ENCODE peak calls at places on chromosomes 4 and X, in ten cellular contexts. One of them, this sample, is unnamed.

GRCh38 chr4:142818009-142818408 is 28.1 kb downstream of the INPP4B start:
- DNase-seq in left ventricle myocardium inferior: no peak
- DNase-seq in epithelial cell of esophagus: no peak
- DNase-seq in prostate gland: no peak
- DNase-seq in BE2C: no peak
- DNase-seq in tibial artery: no peak
- DNase-seq in heart left ventricle: no peak
- DNase-seq in aorta: no peak
- DNase-seq in psoas muscle: no peak
- DNase-seq in cardiac fibroblast: peak
- DNase-seq in this sample: no peak

GRCh38 chr4:27702710-27703431 is 842.2 kb downstream of the STIM2 start:
- DNase-seq in left ventricle myocardium inferior: no peak
- DNase-seq in psoas muscle: no peak
- DNase-seq in epithelial cell of esophagus: peak
- DNase-seq in BE2C: peak
- DNase-seq in aorta: no peak
- DNase-seq in cardiac fibroblast: no peak
- DNase-seq in prostate gland: no peak
- DNase-seq in tibial artery: no peak
- DNase-seq in heart left ventricle: no peak
- DNase-seq in this sample: no peak

GRCh38 chr4:41506071-41506470 is 31.9 kb upstream of the LIMCH1 start:
- DNase-seq in aorta: no peak
- DNase-seq in psoas muscle: no peak
- DNase-seq in heart left ventricle: no peak
- DNase-seq in tibial artery: no peak
- DNase-seq in prostate gland: no peak
- DNase-seq in epithelial cell of esophagus: peak
- DNase-seq in left ventricle myocardium inferior: no peak
- DNase-seq in BE2C: no peak
- DNase-seq in cardiac fibroblast: peak
- DNase-seq in this sample: no peak

GRCh38 chr4:1508161-1509160 is 102.2 kb upstream of the NKX1-1 start:
- DNase-seq in psoas muscle: no peak
- DNase-seq in tibial artery: peak
- DNase-seq in epithelial cell of esophagus: no peak
- DNase-seq in prostate gland: no peak
- DNase-seq in heart left ventricle: peak
- DNase-seq in aorta: no peak
- DNase-seq in cardiac fibroblast: no peak
- DNase-seq in left ventricle myocardium inferior: no peak
- DNase-seq in BE2C: peak
- DNase-seq in this sample: no peak

GRCh38 chrX:140510895-140511295 is 6.0 kb upstream of the SOX3 start:
- DNase-seq in prostate gland: no peak
- DNase-seq in heart left ventricle: no peak
- DNase-seq in left ventricle myocardium inferior: no peak
- DNase-seq in tibial artery: no peak
- DNase-seq in epithelial cell of esophagus: no peak
- DNase-seq in aorta: no peak
- DNase-seq in cardiac fibroblast: no peak
- DNase-seq in psoas muscle: no peak
- DNase-seq in BE2C: no peak
- DNase-seq in this sample: no peak

GRCh38 chr4:108959497-108959896 is 196.6 kb upstream of the ETNPPL start:
- DNase-seq in epithelial cell of esophagus: no peak
- DNase-seq in cardiac fibroblast: no peak
- DNase-seq in psoas muscle: no peak
- DNase-seq in aorta: no peak
- DNase-seq in heart left ventricle: no peak
- DNase-seq in tibial artery: no peak
- DNase-seq in BE2C: no peak
- DNase-seq in prostate gland: no peak
- DNase-seq in left ventricle myocardium inferior: no peak
- DNase-seq in this sample: no peak

GRCh38 chrX:45602151-45602550 is 401.5 kb upstream of the DIPK2B start:
- DNase-seq in BE2C: no peak
- DNase-seq in cardiac fibroblast: no peak
- DNase-seq in epithelial cell of esophagus: no peak
- DNase-seq in prostate gland: no peak
- DNase-seq in psoas muscle: no peak
- DNase-seq in left ventricle myocardium inferior: no peak
- DNase-seq in aorta: no peak
- DNase-seq in heart left ventricle: no peak
- DNase-seq in tibial artery: no peak
- DNase-seq in this sample: no peak

GRCh38 chr4:92198711-92199110 is 105.1 kb upstream of the GRID2 start:
- DNase-seq in cardiac fibroblast: peak
- DNase-seq in left ventricle myocardium inferior: no peak
- DNase-seq in BE2C: no peak
- DNase-seq in epithelial cell of esophagus: peak
- DNase-seq in prostate gland: no peak
- DNase-seq in psoas muscle: no peak
- DNase-seq in heart left ventricle: no peak
- DNase-seq in tibial artery: no peak
- DNase-seq in aorta: no peak
- DNase-seq in this sample: no peak

GRCh38 chrX:110167952-110168451 is 149.9 kb downstream of the AMMECR1 start:
- DNase-seq in prostate gland: no peak
- DNase-seq in psoas muscle: no peak
- DNase-seq in epithelial cell of esophagus: peak
- DNase-seq in left ventricle myocardium inferior: no peak
- DNase-seq in cardiac fibroblast: no peak
- DNase-seq in tibial artery: no peak
- DNase-seq in BE2C: peak
- DNase-seq in aorta: no peak
- DNase-seq in heart left ventricle: no peak
- DNase-seq in this sample: no peak

GRCh38 chr4:174154455-174154854 is 129.0 kb downstream of the FBXO8 start:
- DNase-seq in tibial artery: no peak
- DNase-seq in psoas muscle: no peak
- DNase-seq in aorta: no peak
- DNase-seq in left ventricle myocardium inferior: no peak
- DNase-seq in BE2C: peak
- DNase-seq in cardiac fibroblast: peak
- DNase-seq in prostate gland: no peak
- DNase-seq in epithelial cell of esophagus: peak
- DNase-seq in heart left ventricle: peak
- DNase-seq in this sample: peak

GRCh38 chrX:12162420-12162819 is 24.1 kb downstream of the FRMPD4 start:
- DNase-seq in cardiac fibroblast: no peak
- DNase-seq in prostate gland: no peak
- DNase-seq in tibial artery: no peak
- DNase-seq in heart left ventricle: no peak
- DNase-seq in epithelial cell of esophagus: no peak
- DNase-seq in aorta: no peak
- DNase-seq in left ventricle myocardium inferior: no peak
- DNase-seq in BE2C: no peak
- DNase-seq in psoas muscle: no peak
- DNase-seq in this sample: no peak

GRCh38 chrX:152428596-152428995 is 22.5 kb downstream of the GABRA3 start:
- DNase-seq in psoas muscle: no peak
- DNase-seq in BE2C: no peak
- DNase-seq in tibial artery: no peak
- DNase-seq in prostate gland: no peak
- DNase-seq in cardiac fibroblast: no peak
- DNase-seq in epithelial cell of esophagus: no peak
- DNase-seq in heart left ventricle: no peak
- DNase-seq in left ventricle myocardium inferior: no peak
- DNase-seq in aorta: no peak
- DNase-seq in this sample: no peak

GRCh38 chr4:153618831-153619230 is 65.2 kb upstream of the TLR2 start:
- DNase-seq in epithelial cell of esophagus: peak
- DNase-seq in heart left ventricle: no peak
- DNase-seq in BE2C: no peak
- DNase-seq in left ventricle myocardium inferior: no peak
- DNase-seq in prostate gland: no peak
- DNase-seq in tibial artery: no peak
- DNase-seq in aorta: no peak
- DNase-seq in psoas muscle: no peak
- DNase-seq in cardiac fibroblast: no peak
- DNase-seq in this sample: no peak

GRCh38 chr4:83855044-83855443 is 319.1 kb downstream of the GPAT3 start:
- DNase-seq in heart left ventricle: no peak
- DNase-seq in prostate gland: no peak
- DNase-seq in psoas muscle: no peak
- DNase-seq in cardiac fibroblast: peak
- DNase-seq in epithelial cell of esophagus: peak
- DNase-seq in BE2C: no peak
- DNase-seq in aorta: no peak
- DNase-seq in tibial artery: no peak
- DNase-seq in left ventricle myocardium inferior: no peak
- DNase-seq in this sample: no peak

GRCh38 chr4:30537462-30537861 is 182.7 kb upstream of the PCDH7 start:
- DNase-seq in tibial artery: no peak
- DNase-seq in BE2C: no peak
- DNase-seq in left ventricle myocardium inferior: no peak
- DNase-seq in epithelial cell of esophagus: peak
- DNase-seq in heart left ventricle: no peak
- DNase-seq in psoas muscle: no peak
- DNase-seq in prostate gland: no peak
- DNase-seq in aorta: no peak
- DNase-seq in cardiac fibroblast: peak
- DNase-seq in this sample: no peak

GRCh38 chrX:118861338-118861737 is 37.7 kb downstream of the ZCCHC12 start:
- DNase-seq in aorta: no peak
- DNase-seq in left ventricle myocardium inferior: no peak
- DNase-seq in cardiac fibroblast: no peak
- DNase-seq in tibial artery: no peak
- DNase-seq in epithelial cell of esophagus: no peak
- DNase-seq in heart left ventricle: no peak
- DNase-seq in prostate gland: no peak
- DNase-seq in psoas muscle: no peak
- DNase-seq in BE2C: no peak
- DNase-seq in this sample: no peak

GRCh38 chr4:5044341-5044740 is 6.9 kb upstream of the STK32B start:
- DNase-seq in left ventricle myocardium inferior: no peak
- DNase-seq in prostate gland: no peak
- DNase-seq in cardiac fibroblast: no peak
- DNase-seq in epithelial cell of esophagus: peak
- DNase-seq in tibial artery: no peak
- DNase-seq in aorta: no peak
- DNase-seq in heart left ventricle: no peak
- DNase-seq in BE2C: no peak
- DNase-seq in psoas muscle: no peak
- DNase-seq in this sample: peak

DNA sequence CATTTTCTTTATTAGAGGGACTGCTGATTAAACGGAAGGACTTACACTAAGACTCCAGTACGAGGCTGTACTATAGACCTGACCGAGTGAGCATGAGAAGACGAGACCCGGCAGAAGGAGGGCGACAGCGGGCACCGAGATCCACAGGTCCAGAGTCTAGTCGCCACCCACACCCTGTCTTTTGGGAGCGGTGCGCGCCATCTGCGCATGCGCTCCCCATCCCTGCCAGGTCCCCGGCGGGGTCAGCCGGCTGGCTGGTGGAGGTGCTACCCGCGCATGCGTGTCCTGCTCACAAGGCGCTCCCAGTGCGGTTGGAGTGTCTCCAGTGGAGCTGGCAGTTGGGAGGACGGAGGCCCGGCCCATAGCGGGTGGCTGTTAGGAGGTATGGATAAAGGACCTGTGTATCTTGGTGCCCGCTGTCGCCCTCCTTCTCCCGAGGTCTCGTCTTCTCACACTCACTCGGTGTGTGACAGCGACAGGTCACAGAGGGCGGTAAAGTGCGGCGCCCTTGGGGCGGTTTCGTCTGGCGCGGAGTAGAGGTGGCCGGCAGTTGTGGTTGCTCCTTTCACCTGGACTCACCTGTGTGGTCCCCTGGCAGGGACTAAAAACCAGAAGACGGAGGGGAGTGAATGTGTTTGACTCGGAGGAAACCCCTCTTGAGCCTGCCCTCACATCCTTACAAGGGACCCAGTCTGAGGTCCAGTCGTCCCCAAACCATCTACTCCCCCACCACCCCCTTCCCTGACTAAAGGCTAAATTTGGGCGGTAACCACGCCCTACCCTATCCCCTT is 7.6 kb upstream of the HSD17B10 start:
- DNase-seq in BE2C: peak
- DNase-seq in psoas muscle: peak
- DNase-seq in tibial artery: peak
- DNase-seq in prostate gland: peak
- DNase-seq in heart left ventricle: peak
- DNase-seq in left ventricle myocardium inferior: peak
- DNase-seq in cardiac fibroblast: peak
- DNase-seq in epithelial cell of esophagus: peak
- DNase-seq in aorta: peak
- DNase-seq in this sample: peak
- H3K4me3 ChIP-seq in BE2C: peak
- H3K4me3 ChIP-seq in psoas muscle: peak
- H3K4me3 ChIP-seq in tibial artery: peak
- H3K4me3 ChIP-seq in prostate gland: peak
- H3K4me3 ChIP-seq in heart left ventricle: peak
- H3K4me3 ChIP-seq in left ventricle myocardium inferior: peak
- H3K4me3 ChIP-seq in cardiac fibroblast: peak
- H3K4me3 ChIP-seq in epithelial cell of esophagus: peak
- H3K4me3 ChIP-seq in aorta: no peak
- H3K4me3 ChIP-seq in this sample: peak

GRCh38 chr4:163666335-163666888 is 171.9 kb downstream of the TMA16 start:
- DNase-seq in left ventricle myocardium inferior: no peak
- DNase-seq in epithelial cell of esophagus: no peak
- DNase-seq in heart left ventricle: no peak
- DNase-seq in BE2C: no peak
- DNase-seq in cardiac fibroblast: no peak
- DNase-seq in aorta: no peak
- DNase-seq in tibial artery: no peak
- DNase-seq in prostate gland: no peak
- DNase-seq in psoas muscle: no peak
- DNase-seq in this sample: no peak
- H3K4me3 ChIP-seq in left ventricle myocardium inferior: no peak
- H3K4me3 ChIP-seq in epithelial cell of esophagus: no peak
- H3K4me3 ChIP-seq in heart left ventricle: no peak
- H3K4me3 ChIP-seq in BE2C: no peak
- H3K4me3 ChIP-seq in cardiac fibroblast: no peak
- H3K4me3 ChIP-seq in aorta: no peak
- H3K4me3 ChIP-seq in tibial artery: no peak
- H3K4me3 ChIP-seq in prostate gland: no peak
- H3K4me3 ChIP-seq in psoas muscle: no peak
- H3K4me3 ChIP-seq in this sample: no peak

GRCh38 chr4:151227731-151228130 is 49.2 kb upstream of the PRSS48 start:
- DNase-seq in aorta: peak
- DNase-seq in BE2C: no peak
- DNase-seq in left ventricle myocardium inferior: peak
- DNase-seq in cardiac fibroblast: peak
- DNase-seq in heart left ventricle: peak
- DNase-seq in psoas muscle: peak
- DNase-seq in tibial artery: peak
- DNase-seq in epithelial cell of esophagus: peak
- DNase-seq in prostate gland: no peak
- DNase-seq in this sample: peak
- H3K4me3 ChIP-seq in aorta: peak
- H3K4me3 ChIP-seq in BE2C: no peak
- H3K4me3 ChIP-seq in left ventricle myocardium inferior: peak
- H3K4me3 ChIP-seq in cardiac fibroblast: peak
- H3K4me3 ChIP-seq in heart left ventricle: peak
- H3K4me3 ChIP-seq in psoas muscle: peak
- H3K4me3 ChIP-seq in tibial artery: peak
- H3K4me3 ChIP-seq in epithelial cell of esophagus: peak
- H3K4me3 ChIP-seq in prostate gland: no peak
- H3K4me3 ChIP-seq in this sample: no peak

GRCh38 chrX:97045470-97045869 is 161.8 kb downstream of the RPA4 start:
- DNase-seq in tibial artery: no peak
- DNase-seq in prostate gland: no peak
- DNase-seq in aorta: no peak
- DNase-seq in cardiac fibroblast: no peak
- DNase-seq in epithelial cell of esophagus: no peak
- DNase-seq in left ventricle myocardium inferior: no peak
- DNase-seq in heart left ventricle: no peak
- DNase-seq in BE2C: no peak
- DNase-seq in psoas muscle: no peak
- DNase-seq in this sample: no peak

GRCh38 chrX:97039363-97040029 is 155.8 kb downstream of the RPA4 start:
- DNase-seq in epithelial cell of esophagus: peak
- DNase-seq in tibial artery: no peak
- DNase-seq in heart left ventricle: peak
- DNase-seq in cardiac fibroblast: peak
- DNase-seq in prostate gland: peak
- DNase-seq in BE2C: no peak
- DNase-seq in left ventricle myocardium inferior: peak
- DNase-seq in aorta: peak
- DNase-seq in psoas muscle: peak
- DNase-seq in this sample: peak
- H3K4me3 ChIP-seq in epithelial cell of esophagus: no peak
- H3K4me3 ChIP-seq in tibial artery: no peak
- H3K4me3 ChIP-seq in heart left ventricle: no peak
- H3K4me3 ChIP-seq in cardiac fibroblast: no peak
- H3K4me3 ChIP-seq in prostate gland: no peak
- H3K4me3 ChIP-seq in BE2C: no peak
- H3K4me3 ChIP-seq in left ventricle myocardium inferior: no peak
- H3K4me3 ChIP-seq in aorta: no peak
- H3K4me3 ChIP-seq in psoas muscle: no peak
- H3K4me3 ChIP-seq in this sample: no peak

This sample was measured in adrenal gland.